ENCODE peak calls at places on chromosomes 7 and 10, in ten cellular contexts. W, A, O, C, D, Q, L, V, S and Y are unnamed samples.

GRCh38 chr7:156435486-156436231 is 204.9 kb upstream of the RNF32 start:
- DNase-seq in V (no peak), O (no peak), Q (no peak), D (no peak), S (no peak), W (no peak), C (no peak), L (no peak), A (no peak), Y (no peak)

GRCh38 chr7:32680259-32681173 is 185.2 kb downstream of the AVL9 start:
- DNase-seq in A (no peak), O (no peak), W (no peak), Q (no peak), V (no peak), L (no peak), C (no peak), D (peak; percentile 96), S (no peak), Y (no peak)

GRCh38 chr10:35789996-35790395 is 147.9 kb upstream of the FZD8 start:
- DNase-seq in O (no peak), D (no peak), A (no peak), Q (no peak), L (no peak), V (no peak), C (no peak), S (no peak), W (no peak), Y (no peak)

GRCh38 chr10:123252779-123253178 is 98.6 kb downstream of the BUB3 start:
- DNase-seq in C (no peak), Q (no peak), D (no peak), W (no peak), S (no peak), A (no peak), O (no peak), L (no peak), V (no peak), Y (no peak)

GRCh38 chr7:43659549-43659896 is 69.8 kb downstream of the COA1 start:
- DNase-seq in L (no peak), W (no peak), O (no peak), Q (no peak), D (no peak), C (no peak), V (no peak), S (no peak), A (no peak), Y (no peak)

GRCh38 chr10:100129424-100129823 is 47.8 kb upstream of the CPN1 start:
- DNase-seq in D (no peak), S (peak; percentile 88), V (no peak), L (no peak), A (peak; percentile 83), O (no peak), C (no peak), Q (no peak), W (peak; percentile 16), Y (no peak)

GRCh38 chr10:46524471-46525176 is 31.8 kb downstream of the GPRIN2 start:
- DNase-seq in Q (peak; percentile 46), C (peak; percentile 21), W (no peak), S (peak; percentile 51), L (no peak), O (peak; percentile 81), D (no peak), V (peak; percentile 49), A (peak; percentile 78), Y (no peak)

GRCh38 chr7:106890952-106891351 is 25.9 kb downstream of the PIK3CG start:
- DNase-seq in C (no peak), O (no peak), Q (no peak), L (no peak), S (no peak), W (no peak), V (no peak), A (no peak), D (no peak), Y (no peak)

GRCh38 chr10:49295297-49295696 is 3.7 kb upstream of the C10orf71 start:
- DNase-seq in V (no peak), O (no peak), S (no peak), L (no peak), Q (no peak), A (no peak), W (no peak), D (no peak), C (no peak), Y (no peak)

GRCh38 chr7:16891338-16891737 is 9.6 kb upstream of the AGR3 start:
- DNase-seq in A (no peak), V (no peak), O (no peak), W (no peak), C (peak; percentile 7), L (peak; percentile 1), S (peak; percentile 56), Q (no peak), D (peak; percentile 69), Y (no peak)

GRCh38 chr10:52318822-52319464 is 4.9 kb downstream of the DKK1 start:
- DNase-seq in A (no peak), Q (no peak), S (peak; percentile 93), O (no peak), L (no peak), V (no peak), D (no peak), C (peak; percentile 93), W (no peak), Y (no peak)

GRCh38 chr7:44376429-44377133 is 51.2 kb upstream of the CAMK2B start:
- DNase-seq in V (no peak), D (no peak), Q (peak; percentile 31), S (no peak), A (no peak), O (no peak), C (no peak), W (no peak), L (no peak), Y (no peak)

GRCh38 chr7:101884671-101885596 is 67.5 kb downstream of the CUX1 start:
- DNase-seq in L (peak; percentile 53), O (no peak), S (no peak), D (no peak), C (no peak), Q (no peak), A (no peak), W (no peak), V (no peak), Y (peak; percentile 46)

GRCh38 chr10:60901561-60902235 is 42.3 kb downstream of the RHOBTB1 start:
- DNase-seq in O (no peak), W (no peak), A (peak; percentile 83), L (no peak), V (peak; percentile 58), C (no peak), S (peak; percentile 59), Q (peak; percentile 59), D (no peak), Y (no peak)

DNA sequence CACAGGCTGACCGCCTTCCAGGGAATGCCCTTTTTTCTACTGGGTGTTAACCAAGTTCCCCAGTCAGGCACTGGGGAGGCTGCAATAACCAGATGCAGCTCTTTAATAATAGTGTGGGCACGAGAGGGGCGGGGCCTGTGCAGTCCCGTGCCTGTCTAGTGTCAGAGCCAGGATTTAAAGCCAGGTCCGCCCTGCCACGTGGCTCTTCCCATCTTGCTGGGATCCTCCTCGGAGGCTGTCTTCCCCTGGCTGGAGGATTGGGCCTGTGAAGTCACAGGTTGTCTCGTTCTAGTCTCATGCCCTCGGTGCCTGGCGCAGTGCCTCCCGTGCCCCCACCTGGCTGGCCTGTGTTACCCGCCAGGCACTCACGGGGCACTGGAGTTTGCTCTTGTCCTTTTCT is 25.2 kb downstream of the TMEM120A start:
- DNase-seq in S (no peak), L (no peak), D (no peak), W (no peak), A (peak; percentile 59), Q (peak; percentile 47), V (no peak), C (no peak), O (peak; percentile 82), Y (no peak)
- TF ChIP-seq POLR2AphosphoS5 in S (no peak), L (no peak), D (no peak), W (no peak), A (no peak), Q (no peak), V (no peak), C (no peak), O (peak; percentile 33), Y (no peak)

DNA sequence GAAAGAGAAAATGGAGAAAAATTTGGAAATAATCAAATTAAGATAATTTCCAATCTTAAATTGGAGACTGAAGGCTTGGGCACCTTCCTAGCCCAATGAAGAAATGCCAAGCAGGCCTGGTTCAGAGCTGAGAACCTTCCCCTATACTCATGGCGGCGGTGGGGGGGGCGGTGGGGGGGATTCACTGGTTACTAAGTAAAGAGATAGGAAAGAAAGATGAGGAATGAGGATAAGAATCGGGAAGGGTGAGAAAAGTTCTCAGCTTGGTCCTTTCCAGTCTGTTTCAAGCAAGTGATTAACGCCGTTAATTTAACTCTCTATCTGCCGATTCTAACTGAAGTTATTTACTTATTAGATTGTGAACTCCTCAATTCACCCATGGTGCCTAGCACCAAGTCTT is 41.5 kb downstream of the DPY19L1 start:
- DNase-seq in D (no peak), Q (no peak), S (no peak), L (no peak), O (no peak), V (no peak), W (no peak), C (no peak), A (no peak), Y (no peak)
- TF ChIP-seq POLR2AphosphoS5 in D (no peak), Q (no peak), S (no peak), L (no peak), O (no peak), V (no peak), W (no peak), C (no peak), A (no peak), Y (no peak)

DNA sequence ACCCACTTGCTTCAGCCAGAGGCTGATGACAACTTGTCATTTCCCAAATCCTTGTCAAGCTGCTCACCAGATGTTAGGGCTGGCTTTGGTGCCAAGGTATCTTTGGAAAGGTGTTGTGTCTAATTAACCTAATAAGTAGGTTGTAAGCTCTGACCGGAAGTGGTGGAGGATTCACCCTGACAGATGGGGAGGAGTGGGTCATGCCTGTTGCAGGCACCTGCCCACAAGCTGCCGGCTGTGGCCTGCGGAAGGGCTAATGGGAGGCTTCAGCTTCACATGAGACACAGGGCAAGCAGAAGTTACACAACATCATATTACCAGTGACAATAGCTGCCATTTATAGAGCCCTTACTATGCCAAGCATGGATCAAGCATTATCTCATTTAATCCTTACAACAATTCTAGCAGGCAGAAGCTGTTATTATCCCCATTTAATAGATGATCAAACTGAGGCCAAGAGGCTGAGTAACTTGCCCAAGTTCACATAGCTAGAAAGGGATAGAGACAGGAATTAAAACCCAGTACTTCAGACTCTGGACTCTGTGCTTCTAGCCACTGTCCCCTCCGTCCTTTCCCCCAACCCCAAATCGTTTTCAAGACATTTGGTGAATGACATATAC is 63.1 kb upstream of the DUSP5 start:
- DNase-seq in A (peak; percentile 32), C (no peak), Q (no peak), V (no peak), D (no peak), O (no peak), L (no peak), W (no peak), S (no peak), Y (no peak)
- TF ChIP-seq POLR2AphosphoS5 in A (no peak), C (no peak), Q (no peak), V (no peak), D (no peak), O (no peak), L (no peak), W (no peak), S (no peak), Y (no peak)

DNA sequence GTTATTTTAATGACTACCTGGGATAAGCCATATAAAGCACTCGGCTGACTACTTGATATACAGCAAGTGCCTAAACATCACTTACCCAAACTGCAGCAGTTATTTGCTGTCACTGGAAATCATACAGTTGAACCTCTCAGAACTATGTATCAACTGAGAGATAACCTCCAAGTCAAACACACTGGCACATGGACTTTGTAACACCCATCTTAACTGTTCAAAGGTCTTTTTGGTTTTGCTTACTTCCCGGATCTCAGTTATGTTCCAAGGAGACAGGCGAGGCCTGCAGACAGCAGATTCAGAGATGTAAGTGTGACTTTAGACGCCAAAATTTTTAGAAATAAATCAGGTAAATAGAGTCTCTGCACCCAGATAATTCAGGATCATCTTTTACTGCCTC is 34.6 kb upstream of the DAGLB start:
- DNase-seq in Q (no peak), C (no peak), D (no peak), O (no peak), V (no peak), S (no peak), A (no peak), W (no peak), L (no peak), Y (no peak)
- TF ChIP-seq POLR2AphosphoS5 in Q (no peak), C (no peak), D (no peak), O (no peak), V (no peak), S (no peak), A (no peak), W (no peak), L (no peak), Y (no peak)